ENCODE peak calls at places on chromosomes 4 and X, in five cellular contexts. C is CD4-positive, alpha-beta T cell; F is choroid plexus epithelial cell; M is OCI-LY7; V is lower leg skin. G is an unnamed sample.

GRCh38 chr4:20532871-20533870 is 167.1 kb upstream of the PACRGL start:
- DNase-seq in C (no peak), F (no peak), M (no peak), V (no peak), G (no peak)

GRCh38 chr4:156906325-156906724 is 65.3 kb downstream of the PDGFC start:
- DNase-seq in C (no peak), F (no peak), M (no peak), V (no peak), G (no peak)

GRCh38 chrX:23699636-23700194 is 32.4 kb downstream of the PRDX4 start:
- DNase-seq in C (peak), F (peak), M (no peak), V (peak), G (no peak)

GRCh38 chr4:166400270-166400894 is 527.3 kb downstream of the TLL1 start:
- DNase-seq in C (no peak), F (no peak), M (no peak), V (no peak), G (no peak)

GRCh38 chr4:2412885-2413716 is 5.3 kb downstream of the ZFYVE28 start:
- DNase-seq in C (peak), F (peak), M (peak), V (peak), G (peak)

GRCh38 chr4:183407128-183407585 is 37.3 kb upstream of the CDKN2AIP start:
- DNase-seq in C (peak), F (peak), M (peak), V (peak), G (peak)

GRCh38 chr4:74632634-74633033 is 161.7 kb downstream of the BTC start:
- DNase-seq in C (no peak), F (peak), M (no peak), V (peak), G (peak)

GRCh38 chr4:125123710-125124109 is 191.0 kb upstream of the FAT4 start:
- DNase-seq in C (no peak), F (no peak), M (no peak), V (no peak), G (no peak)

GRCh38 chrX:141903400-141904155 is at the start of gene MAGEC1:
- DNase-seq in C (no peak), F (no peak), M (no peak), V (no peak), G (no peak)

GRCh38 chrX:153381684-153382532 is 19.2 kb downstream of the PNMA6E start:
- DNase-seq in C (no peak), F (peak), M (peak), V (no peak), G (no peak)

GRCh38 chr4:54929459-54929858 is 195.9 kb downstream of the KDR start:
- DNase-seq in C (no peak), F (no peak), M (no peak), V (no peak), G (no peak)

GRCh38 chrX:22041931-22042530 is 9.9 kb downstream of the PHEX start:
- DNase-seq in C (no peak), F (no peak), M (no peak), V (no peak), G (no peak)

GRCh38 chrX:2546496-2546895 is 45.7 kb upstream of the DHRSX start:
- DNase-seq in C (no peak), F (no peak), M (no peak), V (no peak), G (no peak)

GRCh38 chrX:2550288-2551020 is 49.7 kb upstream of the DHRSX start:
- DNase-seq in C (no peak), F (no peak), M (no peak), V (no peak), G (no peak)

GRCh38 chrX:2549874-2550273 is 49.1 kb upstream of the DHRSX start:
- DNase-seq in C (no peak), F (no peak), M (no peak), V (no peak), G (no peak)

GRCh38 chrX:2547746-2548145 is 47.0 kb upstream of the DHRSX start:
- DNase-seq in C (no peak), F (no peak), M (no peak), V (no peak), G (no peak)

DNA sequence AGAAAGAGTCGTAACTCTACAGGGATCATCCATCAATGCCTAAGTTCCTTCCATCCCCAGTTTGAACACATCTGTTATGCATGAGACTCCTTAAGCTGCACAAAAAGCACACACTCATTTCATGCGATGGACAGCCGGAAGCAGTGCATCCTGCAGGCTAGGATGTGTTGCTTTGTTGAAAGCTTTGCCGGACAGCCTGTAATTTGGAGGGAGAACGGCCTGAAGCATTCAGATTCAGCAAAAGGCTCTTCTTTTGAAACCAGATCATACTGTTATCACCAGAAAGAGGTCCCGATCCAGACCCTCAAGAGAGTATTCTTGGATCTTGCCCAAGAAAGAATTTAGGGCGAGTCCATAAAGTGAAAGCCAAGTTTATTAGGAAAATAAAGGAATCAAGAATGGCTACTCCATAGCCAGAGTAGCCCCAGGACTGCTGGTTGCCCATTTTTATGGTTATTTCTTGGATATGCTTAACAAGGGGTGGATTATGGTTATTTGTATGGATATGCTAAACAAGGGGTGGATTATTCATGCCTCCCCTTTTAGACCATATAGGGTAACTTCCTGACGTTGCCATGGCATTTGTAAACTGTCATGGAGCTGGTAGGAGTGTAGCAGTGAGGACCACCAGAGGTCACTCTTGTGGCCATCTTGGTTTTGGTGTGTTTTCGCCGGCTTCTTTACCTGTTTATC is 48.1 kb upstream of the DHRSX start:
- DNase-seq in C (no peak), F (peak), M (no peak), V (no peak), G (no peak)
- TF ChIP-seq CTCF in C (no peak), F (peak), M (peak), V (no peak), G (no peak)

GRCh38 chr4:128718793-128719192 is 90.7 kb upstream of the JADE1 start:
- DNase-seq in C (no peak), F (peak), M (no peak), V (no peak), G (no peak)
- TF ChIP-seq CTCF in C (no peak), F (no peak), M (no peak), V (no peak), G (no peak)

GRCh38 chr4:105541420-105541819 is 11.0 kb upstream of the ARHGEF38 start:
- DNase-seq in C (no peak), F (no peak), M (no peak), V (no peak), G (no peak)

GRCh38 chr4:105546086-105546485 is 6.3 kb upstream of the ARHGEF38 start:
- DNase-seq in C (no peak), F (no peak), M (no peak), V (no peak), G (no peak)

GRCh38 chr4:105544517-105544916 is 7.9 kb upstream of the ARHGEF38 start:
- DNase-seq in C (no peak), F (no peak), M (no peak), V (no peak), G (no peak)

GRCh38 chr4:105542032-105542431 is 10.4 kb upstream of the ARHGEF38 start:
- DNase-seq in C (no peak), F (no peak), M (no peak), V (no peak), G (no peak)

GRCh38 chr4:105543881-105544280 is 8.5 kb upstream of the ARHGEF38 start:
- DNase-seq in C (no peak), F (no peak), M (no peak), V (no peak), G (no peak)
- TF ChIP-seq CTCF in C (no peak), F (no peak), M (no peak), V (no peak), G (no peak)

GRCh38 chrX:2967998-2968909 is 38.1 kb upstream of the ARSH start:
- DNase-seq in C (no peak), F (peak), M (no peak), V (peak), G (no peak)
- TF ChIP-seq CTCF in C (no peak), F (peak), M (no peak), V (no peak), G (no peak)